ENCODE peak calls at places on chromosomes 1 and 21, in four cellular contexts. P is neuronal stem cell, X is H1, U is IMR-90. F is an unnamed sample.

GRCh38 chr1:160978510-160978927 is 23.9 kb upstream of the ITLN2 start:
- DNase-seq in P (no peak), X (no peak), U (no peak), F (no peak)

GRCh38 chr1:31657020-31657804 is 12.5 kb upstream of the PEF1 start:
- DNase-seq in P (no peak), X (no peak), U (no peak), F (no peak)

GRCh38 chr1:151837841-151838490 is 1.7 kb downstream of the C2CD4D start:
- DNase-seq in P (no peak), X (no peak), U (peak; percentile 10), F (no peak)

GRCh38 chr1:15937706-15938168 is 38.2 kb downstream of the ZBTB17 start:
- DNase-seq in P (no peak), X (no peak), U (peak; percentile 66), F (no peak)

GRCh38 chr1:36098650-36099365 is 10.1 kb downstream of the ADPRS start:
- DNase-seq in P (no peak), X (no peak), U (no peak), F (no peak)

GRCh38 chr21:25999935-26000582 is 170.5 kb downstream of the APP start:
- DNase-seq in P (no peak), X (no peak), U (no peak), F (no peak)

GRCh38 chr1:183961132-183961531 is 76.4 kb downstream of the COLGALT2 start:
- DNase-seq in P (no peak), X (no peak), U (no peak), F (no peak)

GRCh38 chr1:206503591-206504362 is 3.6 kb upstream of the RASSF5 start:
- DNase-seq in P (no peak), X (no peak), U (peak; percentile 98), F (no peak)

GRCh38 chr1:248926401-248927182 is 20.6 kb downstream of the PGBD2 start:
- DNase-seq in P (no peak), X (no peak), U (peak; percentile 73), F (no peak)

GRCh38 chr21:41634211-41634694 is 126.3 kb upstream of the TMPRSS2 start:
- DNase-seq in P (no peak), X (no peak), U (no peak), F (peak; percentile 54)

GRCh38 chr1:9825101-9826074 is 1.6 kb upstream of the CLSTN1 start:
- DNase-seq in P (no peak), X (peak; percentile 59), U (peak; percentile 51), F (peak; percentile 87)

GRCh38 chr1:229204863-229205777 is 65.8 kb upstream of the RAB4A start:
- DNase-seq in P (no peak), X (no peak), U (peak; percentile 82), F (no peak)

GRCh38 chr1:231919900-231920299 is 293.3 kb downstream of the DISC1 start:
- DNase-seq in P (no peak), X (no peak), U (no peak), F (no peak)

GRCh38 chr1:53473463-53473862 is 14.3 kb downstream of the DMRTB1 start:
- DNase-seq in P (no peak), X (no peak), U (peak; percentile 30), F (no peak)

GRCh38 chr21:27258222-27258621 is 291.3 kb upstream of the ADAMTS5 start:
- DNase-seq in P (no peak), X (no peak), U (no peak), F (no peak)

GRCh38 chr21:39153842-39154241 is 29.4 kb downstream of the PSMG1 start:
- DNase-seq in P (no peak), X (no peak), U (no peak), F (no peak)

GRCh38 chr1:168110896-168111545 is 25.7 kb downstream of the GPR161 start:
- DNase-seq in P (peak; percentile 17), X (no peak), U (no peak), F (peak; percentile 43)

GRCh38 chr1:118326960-118327629 is 142.1 kb upstream of the SPAG17 start:
- DNase-seq in P (no peak), X (no peak), U (no peak), F (no peak)

GRCh38 chr1:166165661-166166399 is 971 bp downstream of the FAM78B start:
- DNase-seq in P (peak; percentile 15), X (no peak), U (no peak), F (peak; percentile 44)

GRCh38 chr21:32726742-32727477 is 903 bp downstream of the SYNJ1 start:
- DNase-seq in P (peak; percentile 30), X (no peak), U (peak; percentile 18), F (no peak)

GRCh38 chr1:94274561-94274960 is 37.2 kb upstream of the ARHGAP29 start:
- DNase-seq in P (no peak), X (no peak), U (no peak), F (no peak)

GRCh38 chr1:51833700-51834099 is 44.8 kb downstream of the NRDC start:
- DNase-seq in P (no peak), X (no peak), U (peak; percentile 32), F (no peak)

GRCh38 chr1:231359113-231359512 is 21.0 kb downstream of the SPRTN start:
- DNase-seq in P (no peak), X (no peak), U (peak; percentile 87), F (no peak)

GRCh38 chr1:17101261-17101660 is 18.0 kb downstream of the PADI2 start:
- DNase-seq in P (no peak), X (no peak), U (no peak), F (no peak)

GRCh38 chr1:179706339-179706941 is 36.7 kb upstream of the FAM163A start:
- DNase-seq in P (peak; percentile 69), X (no peak), U (peak; percentile 67), F (peak; percentile 38)

GRCh38 chr1:221230605-221231004 is 351.4 kb downstream of the HLX start:
- DNase-seq in P (no peak), X (no peak), U (peak; percentile 37), F (no peak)

DNA sequence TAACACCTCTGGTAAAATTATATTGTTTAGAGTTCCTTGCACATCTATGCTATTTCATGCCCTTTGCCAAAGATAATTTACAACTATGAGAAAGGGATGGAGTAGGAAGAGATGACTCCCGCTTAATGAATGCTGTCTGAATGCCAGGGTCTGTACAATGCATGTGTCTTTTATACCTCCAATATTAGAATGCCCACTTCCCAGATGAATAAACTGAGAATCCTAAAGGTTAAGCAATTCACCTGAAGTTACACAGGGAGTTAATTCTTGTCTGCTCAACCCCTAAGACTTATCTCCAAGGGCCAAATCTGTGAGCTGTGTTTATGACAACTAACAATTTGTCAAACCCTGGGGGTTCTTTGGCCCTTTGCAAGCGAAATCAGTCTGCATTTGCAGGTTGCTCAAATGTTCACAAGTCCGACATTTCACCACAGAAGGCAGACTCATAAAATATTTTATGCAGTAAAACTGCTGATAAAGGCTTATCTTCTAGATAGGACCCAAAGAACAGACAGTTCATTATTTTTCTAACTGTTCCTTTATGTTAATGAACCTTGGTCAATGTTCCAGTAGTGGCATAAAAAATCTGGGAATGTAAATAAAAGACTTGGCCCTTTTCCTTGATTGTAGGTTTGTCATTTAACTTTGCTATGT is 50.2 kb upstream of the ATP1A1 start:
- DNase-seq in P (no peak), X (no peak), U (no peak), F (no peak)
- H2BK15ac ChIP-seq in P (no peak overlapping the region), X (no peak overlapping the region), U (no peak overlapping the region), F (no peak overlapping the region)

DNA sequence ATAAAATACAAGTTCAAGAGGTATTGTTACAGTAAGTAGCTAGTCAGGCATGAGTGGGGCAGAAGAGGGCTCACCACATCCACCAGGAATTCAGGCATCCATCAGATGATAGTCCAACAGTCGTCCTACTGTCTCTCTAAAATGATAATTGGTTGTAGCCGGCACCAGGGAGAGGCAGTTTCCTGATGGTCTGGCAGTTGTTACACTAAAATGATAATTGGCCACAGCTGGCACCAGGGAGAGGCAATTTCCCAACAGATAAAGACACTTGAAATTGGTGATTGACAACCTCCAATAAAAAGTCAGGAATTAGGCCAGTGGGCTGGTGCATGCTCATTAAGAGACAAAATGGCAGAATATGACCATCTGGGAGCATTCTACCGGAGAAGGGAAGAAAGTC is 545.8 kb downstream of the AMY1C start:
- DNase-seq in P (no peak), X (no peak), U (no peak), F (no peak)
- H2BK15ac ChIP-seq in P (no peak overlapping the region), X (no peak overlapping the region), U (no peak overlapping the region), F (no peak overlapping the region)

GRCh38 chr1:224185208-224185607 is 2.2 kb downstream of the DEGS1 start:
- DNase-seq in P (no peak), X (no peak), U (no peak), F (no peak)

GRCh38 chr1:224182057-224182865 is 779 bp upstream of the DEGS1 start:
- DNase-seq in P (no peak), X (no peak), U (no peak), F (no peak)

GRCh38 chr1:224181453-224181810 is 1.6 kb upstream of the DEGS1 start:
- DNase-seq in P (no peak), X (no peak), U (no peak), F (no peak)

GRCh38 chr1:224182866-224183590 is at the start of gene DEGS1:
- DNase-seq in P (peak; percentile 90), X (peak; percentile 56), U (peak; percentile 73), F (peak; percentile 92)

GRCh38 chr1:224183591-224184312 is 712 bp downstream of the DEGS1 start:
- DNase-seq in P (peak; percentile 51), X (no peak), U (peak; percentile 61), F (peak; percentile 60)
- H2BK15ac ChIP-seq in P (no peak overlapping the region), X (no peak overlapping the region), U (no peak overlapping the region), F (no peak overlapping the region)

GRCh38 chr1:110781525-110781924 is 91.4 kb upstream of the CD53 start:
- DNase-seq in P (no peak), X (no peak), U (no peak), F (no peak)
- H2BK15ac ChIP-seq in P (no peak overlapping the region), X (no peak overlapping the region), U (no peak overlapping the region), F (no peak overlapping the region)

DNA sequence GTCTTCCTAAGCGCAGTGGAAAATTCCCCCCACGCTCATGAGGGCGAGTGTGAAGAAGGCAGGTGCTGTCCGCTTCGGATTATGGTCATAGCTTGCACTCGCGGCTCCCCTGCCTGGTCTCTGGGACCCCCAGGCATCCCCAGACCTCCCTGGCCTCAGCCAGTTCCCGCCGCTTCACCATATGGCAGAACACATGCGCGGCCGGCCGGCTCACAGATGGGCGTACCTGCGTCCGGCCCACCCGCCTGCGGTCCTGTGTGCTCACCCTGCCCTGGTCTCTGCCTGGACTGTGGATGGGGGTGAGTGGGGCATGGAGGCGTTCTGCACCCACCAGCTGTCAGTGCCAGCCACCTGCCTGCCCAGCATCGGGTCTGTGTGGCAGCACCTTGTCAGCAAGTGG is 34.1 kb downstream of the PRKCZ start:
- DNase-seq in P (no peak), X (no peak), U (no peak), F (no peak)
- H2BK15ac ChIP-seq in P (no peak overlapping the region), X (no peak overlapping the region), U (no peak overlapping the region), F (no peak overlapping the region)

GRCh38 chr1:21911205-21912001 is 25.7 kb downstream of the HSPG2 start:
- DNase-seq in P (no peak), X (no peak), U (no peak), F (no peak)
- H2BK15ac ChIP-seq in P (peak overlapping the region; percentile 56), X (no peak overlapping the region), U (no peak overlapping the region), F (no peak overlapping the region)

GRCh38 chr1:21312407-21312992 is 22.2 kb upstream of the ECE1 start:
- DNase-seq in P (no peak), X (no peak), U (no peak), F (no peak)

GRCh38 chr1:21314797-21315396 is 24.6 kb upstream of the ECE1 start:
- DNase-seq in P (no peak), X (no peak), U (no peak), F (no peak)

GRCh38 chr1:21313146-21313885 is 23.1 kb upstream of the ECE1 start:
- DNase-seq in P (no peak), X (no peak), U (peak; percentile 88), F (no peak)

GRCh38 chr1:21317035-21317689 is 26.9 kb upstream of the ECE1 start:
- DNase-seq in P (no peak), X (no peak), U (peak; percentile 90), F (no peak)

GRCh38 chr1:21313886-21314796 is 23.9 kb upstream of the ECE1 start:
- DNase-seq in P (no peak), X (no peak), U (no peak), F (no peak)
- H2BK15ac ChIP-seq in P (no peak overlapping the region), X (no peak overlapping the region), U (peak overlapping the region; percentile 35), F (no peak overlapping the region)

F was measured in H9.